ENCODE peak calls at places on chromosomes 2 and 18, in eight cellular contexts. Y is ELR, K is ACHN, F is cardiac fibroblast, T is NCI-H524, Q is GM19239, W is cardiac muscle cell, R is esophagus squamous epithelium. A is an unnamed sample.

GRCh38 chr2:59684771-59685166 is 868.7 kb downstream of the BCL11A start:
- DNase-seq in Y (no peak), K (no peak), F (no peak), T (no peak), Q (no peak), W (no peak), R (no peak), A (no peak)

GRCh38 chr2:215540646-215541045 is 104.8 kb upstream of the FN1 start:
- DNase-seq in Y (peak; percentile 79), K (no peak), F (peak; percentile 98), T (no peak), Q (no peak), W (no peak), R (no peak), A (peak; percentile 57)

GRCh38 chr2:117967981-117968723 is 45.7 kb downstream of the CCDC93 start:
- DNase-seq in Y (no peak), K (no peak), F (no peak), T (peak; percentile 1), Q (no peak), W (no peak), R (no peak), A (no peak)

GRCh38 chr18:55552498-55553189 is 35.3 kb downstream of the TCF4 start:
- DNase-seq in Y (no peak), K (no peak), F (no peak), T (no peak), Q (no peak), W (no peak), R (no peak), A (peak; percentile 62)

GRCh38 chr2:128786296-128786695 is 467.6 kb upstream of the HS6ST1 start:
- DNase-seq in Y (no peak), K (no peak), F (no peak), T (no peak), Q (no peak), W (no peak), R (no peak), A (peak; percentile 20)

GRCh38 chr18:48741866-48742265 is 203.0 kb downstream of the CTIF start:
- DNase-seq in Y (no peak), K (no peak), F (no peak), T (no peak), Q (no peak), W (no peak), R (no peak), A (no peak)

GRCh38 chr2:136306801-136307200 is 188.9 kb upstream of the CXCR4 start:
- DNase-seq in Y (no peak), K (no peak), F (no peak), T (peak; percentile 12), Q (no peak), W (no peak), R (no peak), A (no peak)

GRCh38 chr2:222355860-222356259 is 57.1 kb upstream of the PAX3 start:
- DNase-seq in Y (no peak), K (no peak), F (no peak), T (peak; percentile 73), Q (no peak), W (no peak), R (no peak), A (peak; percentile 62)

GRCh38 chr2:119809329-119810038 is 49.8 kb downstream of the PTPN4 start:
- DNase-seq in Y (peak; percentile 80), K (no peak), F (peak; percentile 89), T (no peak), Q (no peak), W (no peak), R (no peak), A (peak; percentile 53)